ENCODE peak calls at places on chromosomes 16 and 17, in eight cellular contexts. D is stimulated activated CD4-positive, alpha-beta T cell treated with anti-CD3 and anti-CD28 coated beads, TNF-alpha, amount 100 ng/mL, for 4 hours; H is hypothalamus; R is stimulated activated CD8-positive, alpha-beta memory T cell treated with anti-CD3 and anti-CD28 coated beads, Interleukin-7, amount 100 ng/mL, for 1 hour; Z is breast epithelium; L is GM20000; B is type B pancreatic cell; C is IMR-90. W is an unnamed sample.

GRCh38 chr17:55318715-55319487 is 54.1 kb downstream of the HLF start:
- DNase-seq in D (no peak), H (no peak), R (no peak), Z (no peak), L (no peak), B (no peak), C (no peak), W (no peak)

GRCh38 chr16:64983226-64983625 is 138.6 kb downstream of the CDH11 start:
- DNase-seq in D (no peak), H (no peak), R (no peak), Z (no peak), L (no peak), B (no peak), C (no peak), W (no peak)

GRCh38 chr17:72984925-72985322 is 107.6 kb downstream of the SLC39A11 start:
- DNase-seq in D (no peak), H (no peak), R (no peak), Z (no peak), L (no peak), B (no peak), C (no peak), W (no peak)

GRCh38 chr16:25608002-25608401 is 83.8 kb upstream of the HS3ST4 start:
- DNase-seq in D (no peak), H (no peak), R (no peak), Z (no peak), L (no peak), B (no peak), C (no peak), W (no peak)

GRCh38 chr17:75565618-75566017 is 22.0 kb upstream of the MYO15B start:
- DNase-seq in D (no peak), H (no peak), R (no peak), Z (no peak), L (no peak), B (no peak), C (no peak), W (no peak)

GRCh38 chr17:41655611-41656111 is 31.3 kb upstream of the KRT17 start:
- DNase-seq in D (no peak), H (no peak), R (no peak), Z (peak; percentile 99), L (no peak), B (peak; percentile 84), C (no peak), W (no peak)

GRCh38 chr17:50918933-50919296 is 52.8 kb upstream of the TOB1 start:
- DNase-seq in D (no peak), H (no peak), R (no peak), Z (peak; percentile 52), L (no peak), B (no peak), C (peak; percentile 35), W (no peak)

GRCh38 chr16:83533193-83533592 is 274.6 kb upstream of the HSBP1 start:
- DNase-seq in D (no peak), H (no peak), R (no peak), Z (no peak), L (no peak), B (no peak), C (peak; percentile 78), W (no peak)

GRCh38 chr16:80300456-80300855 is 240.3 kb upstream of the DYNLRB2 start:
- DNase-seq in D (no peak), H (no peak), R (no peak), Z (no peak), L (no peak), B (no peak), C (no peak), W (no peak)

GRCh38 chr17:21034350-21035235 is 8.2 kb downstream of the USP22 start:
- DNase-seq in D (no peak), H (no peak), R (no peak), Z (no peak), L (no peak), B (no peak), C (peak; percentile 47), W (no peak)

GRCh38 chr17:78592991-78593329 is 15.8 kb upstream of the DNAH17 start:
- DNase-seq in D (no peak), H (no peak), R (no peak), Z (no peak), L (no peak), B (no peak), C (no peak), W (no peak)

GRCh38 chr17:5825717-5826330 is 241.5 kb upstream of the NLRP1 start:
- DNase-seq in D (no peak), H (no peak), R (no peak), Z (no peak), L (no peak), B (no peak), C (peak; percentile 83), W (no peak)

GRCh38 chr17:7544911-7545310 is 3.9 kb upstream of the TNFSF12 start:
- DNase-seq in D (no peak), H (no peak), R (no peak), Z (no peak), L (no peak), B (no peak), C (no peak), W (no peak)

GRCh38 chr17:40480501-40481003 is 20.9 kb downstream of the TNS4 start:
- DNase-seq in D (peak; percentile 58), H (no peak), R (peak; percentile 40), Z (no peak), L (peak; percentile 47), B (no peak), C (no peak), W (no peak)

GRCh38 chr17:28760987-28761562 is 17.3 kb downstream of the TRAF4 start:
- DNase-seq in D (no peak), H (no peak), R (no peak), Z (peak; percentile 78), L (no peak), B (no peak), C (peak; percentile 66), W (no peak)

GRCh38 chr17:43043306-43043705 is 18.3 kb downstream of the RND2 start:
- DNase-seq in D (no peak), H (no peak), R (no peak), Z (no peak), L (no peak), B (no peak), C (peak; percentile 49), W (no peak)

GRCh38 chr16:84362410-84362809 is 5.9 kb upstream of the ATP2C2 start:
- DNase-seq in D (no peak), H (no peak), R (no peak), Z (no peak), L (no peak), B (no peak), C (no peak), W (peak; percentile 41)

GRCh38 chr16:27819881-27820610 is 243.5 kb downstream of the GSG1L start:
- DNase-seq in D (no peak), H (no peak), R (no peak), Z (no peak), L (no peak), B (no peak), C (no peak), W (peak; percentile 37)

GRCh38 chr16:79381552-79382042 is 218.9 kb downstream of the MAF start:
- DNase-seq in D (no peak), H (no peak), R (no peak), Z (no peak), L (no peak), B (no peak), C (no peak), W (no peak)

GRCh38 chr17:259341-259976 is 78.0 kb upstream of the DOC2B start:
- DNase-seq in D (no peak), H (no peak), R (no peak), Z (no peak), L (no peak), B (no peak), C (no peak), W (no peak)

GRCh38 chr17:82806645-82807044 is 33.2 kb downstream of the ZNF750 start:
- DNase-seq in D (no peak), H (no peak), R (no peak), Z (no peak), L (no peak), B (no peak), C (no peak), W (no peak)

GRCh38 chr16:50530277-50531236 is 17.6 kb upstream of the NKD1 start:
- DNase-seq in D (no peak), H (no peak), R (no peak), Z (peak; percentile 85), L (no peak), B (peak; percentile 48), C (no peak), W (no peak)

GRCh38 chr17:63405741-63406261 is 40.3 kb downstream of the CYB561 start:
- DNase-seq in D (no peak), H (no peak), R (no peak), Z (no peak), L (peak; percentile 38), B (no peak), C (peak; percentile 92), W (no peak)

GRCh38 chr17:41417576-41418015 is 6.8 kb downstream of the KRT37 start:
- DNase-seq in D (no peak), H (no peak), R (no peak), Z (no peak), L (peak; percentile 37), B (no peak), C (peak; percentile 43), W (no peak)

GRCh38 chr17:27585792-27586191 is 45.2 kb upstream of the LGALS9 start:
- DNase-seq in D (no peak), H (no peak), R (no peak), Z (no peak), L (no peak), B (no peak), C (no peak), W (no peak)